ENCODE peak calls at places on chromosome 17, in four cellular contexts. One of them, this sample, is unnamed.

GRCh38 chr17:29032798-29033197 is 10.1 kb upstream of the PIPOX start:
- DNase-seq in stimulated activated CD8-positive, alpha-beta memory T cell treated with anti-CD3 and anti-CD28 coated beads, Interleukin-7, amount 100 ng/mL, for 24 hours: no peak
- DNase-seq in CD8-positive, alpha-beta memory T cell: no peak
- DNase-seq in GM04503: no peak
- DNase-seq in this sample: no peak

GRCh38 chr17:12789976-12790805 is 893 bp downstream of the ARHGAP44 start:
- DNase-seq in stimulated activated CD8-positive, alpha-beta memory T cell treated with anti-CD3 and anti-CD28 coated beads, Interleukin-7, amount 100 ng/mL, for 24 hours: no peak
- DNase-seq in CD8-positive, alpha-beta memory T cell: no peak
- DNase-seq in GM04503: no peak
- DNase-seq in this sample: no peak

GRCh38 chr17:27818311-27819170 is 18.2 kb upstream of the NOS2 start:
- DNase-seq in stimulated activated CD8-positive, alpha-beta memory T cell treated with anti-CD3 and anti-CD28 coated beads, Interleukin-7, amount 100 ng/mL, for 24 hours: no peak
- DNase-seq in CD8-positive, alpha-beta memory T cell: no peak
- DNase-seq in GM04503: no peak
- DNase-seq in this sample: no peak

GRCh38 chr17:38508570-38508950 is 80.3 kb downstream of the ARHGAP23 start:
- DNase-seq in CD8-positive, alpha-beta memory T cell: no peak
- DNase-seq in GM04503: no peak
- DNase-seq in stimulated activated CD8-positive, alpha-beta memory T cell treated with anti-CD3 and anti-CD28 coated beads, Interleukin-7, amount 100 ng/mL, for 24 hours: no peak
- DNase-seq in this sample: no peak

GRCh38 chr17:80168371-80168770 is 1.5 kb upstream of the CARD14 start:
- DNase-seq in CD8-positive, alpha-beta memory T cell: no peak
- DNase-seq in GM04503: no peak
- DNase-seq in stimulated activated CD8-positive, alpha-beta memory T cell treated with anti-CD3 and anti-CD28 coated beads, Interleukin-7, amount 100 ng/mL, for 24 hours: no peak
- DNase-seq in this sample: no peak

GRCh38 chr17:61511480-61512182 is 59.4 kb downstream of the TBX4 start:
- DNase-seq in GM04503: no peak
- DNase-seq in stimulated activated CD8-positive, alpha-beta memory T cell treated with anti-CD3 and anti-CD28 coated beads, Interleukin-7, amount 100 ng/mL, for 24 hours: no peak
- DNase-seq in CD8-positive, alpha-beta memory T cell: no peak
- DNase-seq in this sample: no peak

GRCh38 chr17:12078791-12079190 is 58.1 kb downstream of the MAP2K4 start:
- DNase-seq in stimulated activated CD8-positive, alpha-beta memory T cell treated with anti-CD3 and anti-CD28 coated beads, Interleukin-7, amount 100 ng/mL, for 24 hours: no peak
- DNase-seq in GM04503: peak
- DNase-seq in CD8-positive, alpha-beta memory T cell: no peak
- DNase-seq in this sample: no peak

GRCh38 chr17:48541036-48541573 is 3.8 kb downstream of the HOXB2 start:
- DNase-seq in stimulated activated CD8-positive, alpha-beta memory T cell treated with anti-CD3 and anti-CD28 coated beads, Interleukin-7, amount 100 ng/mL, for 24 hours: no peak
- DNase-seq in CD8-positive, alpha-beta memory T cell: no peak
- DNase-seq in GM04503: no peak
- DNase-seq in this sample: no peak

GRCh38 chr17:44267165-44267455 is 825 bp downstream of the SLC4A1 start:
- DNase-seq in stimulated activated CD8-positive, alpha-beta memory T cell treated with anti-CD3 and anti-CD28 coated beads, Interleukin-7, amount 100 ng/mL, for 24 hours: no peak
- DNase-seq in CD8-positive, alpha-beta memory T cell: no peak
- DNase-seq in GM04503: no peak
- DNase-seq in this sample: no peak

GRCh38 chr17:60311186-60311585 is 80.7 kb downstream of the USP32 start:
- DNase-seq in CD8-positive, alpha-beta memory T cell: no peak
- DNase-seq in GM04503: no peak
- DNase-seq in stimulated activated CD8-positive, alpha-beta memory T cell treated with anti-CD3 and anti-CD28 coated beads, Interleukin-7, amount 100 ng/mL, for 24 hours: no peak
- DNase-seq in this sample: no peak

GRCh38 chr17:31581022-31581483 is 189.6 kb downstream of the RAB11FIP4 start:
- DNase-seq in GM04503: no peak
- DNase-seq in stimulated activated CD8-positive, alpha-beta memory T cell treated with anti-CD3 and anti-CD28 coated beads, Interleukin-7, amount 100 ng/mL, for 24 hours: no peak
- DNase-seq in CD8-positive, alpha-beta memory T cell: no peak
- DNase-seq in this sample: no peak